ENCODE peak calls at places on chromosomes 7 and 10, in eight cellular contexts. P is neural progenitor cell; U is epithelial cell of esophagus; K is CD8-positive, alpha-beta T cell; B is progenitor cell of endocrine pancreas; J is GM06990; C is left ventricle myocardium inferior; I is endodermal cell. X is an unnamed sample.

GRCh38 chr7:52794621-52795020 is 240.8 kb upstream of the POM121L12 start:
- DNase-seq in P (no peak), U (no peak), K (no peak), B (no peak), J (no peak), C (no peak), I (no peak), X (no peak)

GRCh38 chr10:102654969-102655368 is 10.7 kb downstream of the TRIM8 start:
- DNase-seq in P (no peak), U (no peak), K (no peak), B (no peak), J (no peak), C (no peak), I (no peak), X (no peak)

GRCh38 chr10:77746313-77746712 is 108.7 kb upstream of the KCNMA1 start:
- DNase-seq in P (no peak), U (peak), K (no peak), B (no peak), J (no peak), C (no peak), I (no peak), X (no peak)

GRCh38 chr10:18683427-18683826 is 24.2 kb downstream of the ARL5B start:
- DNase-seq in P (no peak), U (peak), K (no peak), B (no peak), J (no peak), C (no peak), I (no peak), X (no peak)

GRCh38 chr7:42972703-42973500 is 40.7 kb downstream of the MRPL32 start:
- DNase-seq in P (no peak), U (peak), K (no peak), B (no peak), J (no peak), C (no peak), I (no peak), X (no peak)

GRCh38 chr7:98404840-98405239 is 4.0 kb upstream of the BAIAP2L1 start:
- DNase-seq in P (no peak), U (no peak), K (no peak), B (no peak), J (no peak), C (no peak), I (peak), X (no peak)

GRCh38 chr10:44035474-44036197 is 349.3 kb downstream of the CXCL12 start:
- DNase-seq in P (no peak), U (no peak), K (no peak), B (no peak), J (peak), C (no peak), I (no peak), X (no peak)

GRCh38 chr10:5064656-5065055 is 29.6 kb upstream of the AKR1C3 start:
- DNase-seq in P (no peak), U (no peak), K (no peak), B (no peak), J (no peak), C (no peak), I (no peak), X (no peak)

GRCh38 chr10:68471063-68471585 is 649 bp downstream of the DNA2 start:
- DNase-seq in P (peak), U (peak), K (no peak), B (no peak), J (no peak), C (no peak), I (no peak), X (no peak)

GRCh38 chr7:90655566-90655965 is 59.4 kb downstream of the CDK14 start:
- DNase-seq in P (no peak), U (peak), K (no peak), B (no peak), J (peak), C (no peak), I (no peak), X (no peak)

DNA sequence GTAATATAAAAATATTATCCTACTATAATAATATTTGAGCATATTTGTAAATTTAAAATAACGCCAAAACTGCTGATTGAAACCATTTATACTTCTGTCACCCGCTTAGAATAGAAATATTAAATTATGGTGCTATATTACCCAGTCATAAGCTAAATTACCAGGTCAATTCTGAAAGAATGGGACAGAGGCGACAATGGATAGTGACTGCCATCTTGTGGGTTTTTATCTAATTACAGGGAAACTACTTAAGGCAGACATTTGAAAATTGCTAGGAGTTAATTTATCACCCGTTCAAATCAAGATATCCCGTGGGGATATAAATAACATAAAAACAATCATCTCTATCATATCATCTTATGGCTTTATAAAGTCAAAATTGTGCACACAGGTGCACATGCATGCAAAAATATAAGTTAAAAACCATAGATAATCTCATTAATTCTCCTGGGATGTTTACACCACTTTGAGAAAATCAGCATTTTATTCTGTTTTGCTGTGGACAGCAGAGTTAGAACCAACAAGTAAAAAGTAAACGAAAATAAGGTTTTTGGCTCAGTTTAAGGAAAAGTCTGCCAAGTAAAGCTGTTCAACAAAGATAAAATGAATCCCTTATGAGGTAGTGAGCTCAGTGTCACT is 41.3 kb upstream of the HPSE2 start:
- DNase-seq in P (peak), U (peak), K (no peak), B (no peak), J (no peak), C (no peak), I (no peak), X (no peak)
- TF ChIP-seq CTCF in P (peak), U (peak), K (no peak), B (peak), J (peak), C (no peak), I (peak), X (no peak)

GRCh38 chr7:117562732-117563131 is 82.9 kb downstream of the CFTR start:
- DNase-seq in P (no peak), U (no peak), K (no peak), B (no peak), J (no peak), C (no peak), I (no peak), X (no peak)

GRCh38 chr7:117564080-117564479 is 84.3 kb downstream of the CFTR start:
- DNase-seq in P (no peak), U (no peak), K (no peak), B (no peak), J (no peak), C (no peak), I (no peak), X (no peak)

GRCh38 chr7:117555260-117555659 is 75.4 kb downstream of the CFTR start:
- DNase-seq in P (no peak), U (no peak), K (no peak), B (no peak), J (no peak), C (no peak), I (no peak), X (no peak)

GRCh38 chr7:117560030-117560429 is 80.2 kb downstream of the CFTR start:
- DNase-seq in P (no peak), U (no peak), K (no peak), B (no peak), J (no peak), C (no peak), I (no peak), X (no peak)

GRCh38 chr7:117559391-117559790 is 79.6 kb downstream of the CFTR start:
- DNase-seq in P (no peak), U (no peak), K (no peak), B (no peak), J (peak), C (no peak), I (no peak), X (no peak)
- TF ChIP-seq CTCF in P (no peak), U (no peak), K (no peak), B (no peak), J (no peak), C (no peak), I (no peak), X (no peak)

DNA sequence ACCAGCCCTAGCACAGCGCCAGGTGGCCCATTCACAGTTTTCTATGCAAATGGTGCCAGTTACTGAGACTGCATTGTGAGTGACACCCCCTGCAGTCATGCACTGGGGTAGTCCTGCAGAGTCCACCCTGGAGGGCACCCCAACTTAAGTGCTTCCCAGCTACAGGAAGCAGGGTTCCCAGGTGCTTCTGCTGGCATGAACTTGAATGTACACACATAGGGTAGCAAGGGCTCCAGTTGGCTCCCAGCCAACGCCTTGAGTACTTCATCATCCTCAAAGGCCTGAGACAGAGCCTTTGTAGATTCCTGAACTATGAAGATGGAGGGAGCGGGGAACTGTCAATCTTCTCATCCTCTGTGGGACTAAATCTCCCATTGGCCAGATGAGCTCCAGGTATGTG is 11.5 kb upstream of the NPFFR1 start:
- DNase-seq in P (no peak), U (no peak), K (no peak), B (no peak), J (no peak), C (no peak), I (no peak), X (no peak)
- TF ChIP-seq CTCF in P (no peak), U (no peak), K (no peak), B (no peak), J (no peak), C (no peak), I (no peak), X (no peak)

GRCh38 chr10:13414137-13414536 is 66.0 kb upstream of the SEPHS1 start:
- DNase-seq in P (no peak), U (no peak), K (no peak), B (no peak), J (no peak), C (no peak), I (no peak), X (no peak)

GRCh38 chr10:13412894-13413293 is 64.8 kb upstream of the SEPHS1 start:
- DNase-seq in P (no peak), U (no peak), K (no peak), B (no peak), J (no peak), C (no peak), I (no peak), X (no peak)

GRCh38 chr10:13417459-13418126 is 69.5 kb upstream of the SEPHS1 start:
- DNase-seq in P (no peak), U (no peak), K (no peak), B (no peak), J (no peak), C (no peak), I (no peak), X (no peak)

GRCh38 chr10:13416760-13417159 is 68.7 kb upstream of the SEPHS1 start:
- DNase-seq in P (no peak), U (no peak), K (no peak), B (no peak), J (no peak), C (no peak), I (no peak), X (no peak)

DNA sequence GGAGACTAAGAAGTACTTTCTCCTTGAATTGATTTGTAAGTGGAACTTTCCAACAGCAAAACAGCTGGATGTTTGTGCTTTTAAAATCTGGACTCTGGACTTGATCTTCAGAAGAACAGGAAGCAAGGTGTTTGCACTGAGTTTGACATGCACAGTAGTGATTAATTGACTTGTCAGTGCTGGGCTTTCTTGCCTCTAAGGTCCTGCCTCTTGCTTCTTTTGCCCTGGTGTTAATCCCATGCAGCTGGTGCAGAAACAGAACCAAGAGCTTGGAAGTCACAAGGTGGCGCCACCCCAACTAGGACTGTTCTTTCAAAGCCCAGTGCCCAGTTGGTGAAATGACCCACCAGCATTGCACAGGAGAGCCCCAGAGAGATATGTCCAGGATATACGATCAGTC is 66.8 kb upstream of the SEPHS1 start:
- DNase-seq in P (peak), U (peak), K (no peak), B (no peak), J (no peak), C (no peak), I (peak), X (no peak)
- TF ChIP-seq CTCF in P (peak), U (peak), K (no peak), B (peak), J (peak), C (no peak), I (peak), X (no peak)

GRCh38 chr7:7761340-7761973 is 43.0 kb upstream of the RPA3 start:
- DNase-seq in P (no peak), U (peak), K (no peak), B (no peak), J (no peak), C (no peak), I (no peak), X (no peak)
- TF ChIP-seq CTCF in P (no peak), U (peak), K (peak), B (no peak), J (peak), C (peak), I (no peak), X (peak)

DNA sequence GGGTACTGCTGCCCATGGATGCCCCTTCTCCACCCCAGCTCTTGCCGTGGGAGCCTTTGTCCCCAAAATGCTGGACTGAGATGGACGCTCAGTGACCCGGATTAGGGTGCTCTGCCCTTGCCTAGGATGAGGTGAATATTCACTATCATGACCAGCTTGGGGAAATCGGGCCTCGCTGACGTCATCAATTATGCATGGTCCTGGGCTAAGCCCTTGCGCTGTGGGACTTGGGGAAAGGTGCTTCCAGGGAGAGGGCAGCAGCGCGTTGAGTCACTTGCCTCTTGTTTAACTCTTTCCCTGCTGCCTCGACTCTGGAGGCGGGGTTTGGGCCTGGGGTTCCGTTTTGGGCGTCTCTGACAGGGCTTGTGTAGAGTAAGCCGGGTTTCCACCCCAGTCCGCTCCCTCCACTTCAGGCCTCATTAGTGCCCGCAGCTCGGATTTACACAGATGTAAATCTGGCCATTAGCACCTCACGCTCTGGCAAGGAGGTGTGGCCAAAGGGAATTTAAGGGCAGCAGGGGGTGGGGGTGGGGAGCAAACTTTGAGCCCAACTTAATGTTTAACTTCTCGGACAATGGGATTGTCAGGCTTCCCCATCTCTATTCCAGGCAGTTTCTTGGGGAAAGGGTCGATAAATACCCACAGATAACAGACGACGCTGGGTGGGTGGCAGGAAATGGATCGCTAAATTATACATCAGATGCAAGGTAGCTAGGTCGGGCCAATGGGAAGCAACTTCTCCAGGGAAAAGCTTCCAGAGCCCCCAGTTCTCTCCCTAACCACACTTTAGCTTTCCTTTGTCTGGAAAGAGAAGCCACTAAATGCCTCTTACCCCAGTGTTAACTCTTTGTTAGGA is 51.3 kb upstream of the TCF7L2 start:
- DNase-seq in P (peak), U (peak), K (no peak), B (peak), J (no peak), C (no peak), I (peak), X (no peak)
- TF ChIP-seq CTCF in P (no peak), U (no peak), K (no peak), B (no peak), J (no peak), C (no peak), I (no peak), X (no peak)

GRCh38 chr7:11489280-11489679 is 342.7 kb downstream of the THSD7A start:
- DNase-seq in P (no peak), U (no peak), K (no peak), B (no peak), J (no peak), C (no peak), I (no peak), X (no peak)

GRCh38 chr7:11485626-11486025 is 346.4 kb downstream of the THSD7A start:
- DNase-seq in P (no peak), U (no peak), K (no peak), B (no peak), J (no peak), C (no peak), I (no peak), X (no peak)

GRCh38 chr7:11491811-11492210 is 340.2 kb downstream of the THSD7A start:
- DNase-seq in P (peak), U (no peak), K (no peak), B (no peak), J (no peak), C (no peak), I (peak), X (no peak)

GRCh38 chr7:11486271-11486670 is 345.7 kb downstream of the THSD7A start:
- DNase-seq in P (no peak), U (no peak), K (no peak), B (no peak), J (no peak), C (no peak), I (no peak), X (no peak)
- TF ChIP-seq CTCF in P (no peak), U (no peak), K (no peak), B (no peak), J (no peak), C (no peak), I (no peak), X (no peak)

DNA sequence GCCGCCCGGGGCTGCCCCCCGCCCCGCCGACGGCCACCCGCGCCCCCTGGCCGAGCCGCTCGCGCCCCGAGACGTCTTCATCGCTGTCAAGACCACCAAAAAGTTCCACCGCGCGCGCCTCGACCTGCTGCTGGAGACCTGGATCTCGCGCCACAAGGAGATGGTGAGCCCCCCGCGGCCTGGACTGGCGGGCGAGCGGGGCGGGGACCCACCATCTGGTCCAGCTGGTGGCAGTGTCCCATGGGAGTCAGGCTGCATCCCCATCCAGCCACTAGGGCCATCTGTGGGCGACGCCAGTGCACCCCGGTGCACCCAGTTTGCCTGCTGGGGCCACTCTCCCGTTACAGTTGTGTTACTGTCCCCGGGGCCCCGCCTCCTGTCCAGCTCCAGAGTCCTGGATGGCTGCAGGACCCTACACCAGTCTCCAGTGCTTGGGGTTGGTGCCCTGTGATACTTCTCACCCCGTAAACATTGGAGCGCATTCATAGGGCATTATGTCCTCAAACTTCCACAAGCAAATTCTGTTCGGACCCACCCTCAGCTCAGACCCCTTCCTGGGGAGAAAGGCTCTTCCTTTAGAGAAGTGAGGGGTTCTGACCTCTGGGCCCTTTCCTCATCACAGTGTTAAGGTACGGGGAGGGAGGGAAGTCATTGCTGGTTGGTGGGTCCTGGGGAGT is 695 bp downstream of the LFNG start:
- DNase-seq in P (peak), U (peak), K (peak), B (no peak), J (no peak), C (no peak), I (peak), X (no peak)
- TF ChIP-seq CTCF in P (peak), U (no peak), K (no peak), B (peak), J (peak), C (no peak), I (peak), X (no peak)

GRCh38 chr7:51451751-51452465 is 135.3 kb upstream of the COBL start:
- DNase-seq in P (peak), U (no peak), K (no peak), B (peak), J (no peak), C (no peak), I (peak), X (no peak)
- TF ChIP-seq CTCF in P (peak), U (no peak), K (no peak), B (peak), J (no peak), C (no peak), I (peak), X (no peak)

GRCh38 chr10:100766693-100767427 is 21.5 kb downstream of the PAX2 start:
- DNase-seq in P (peak), U (no peak), K (no peak), B (no peak), J (no peak), C (no peak), I (peak), X (no peak)
- TF ChIP-seq CTCF in P (peak), U (no peak), K (no peak), B (peak), J (no peak), C (no peak), I (peak), X (no peak)